ENCODE peak calls at places on chromosomes 7 and 10, in six cellular contexts. One of them, this sample, is unnamed.

GRCh38 chr10:12499587-12499986 is 150.2 kb downstream of the CAMK1D start:
- DNase-seq in naive thymus-derived CD8-positive, alpha-beta T cell: no peak
- DNase-seq in Ammon's horn: peak; percentile 76
- DNase-seq in activated CD4-positive, CD25-positive, alpha-beta regulatory T cell treated with anti-CD3 and anti-CD28 coated beads, Interleukin-2, amount 50 U/mL, for 16 hours: no peak
- DNase-seq in D341Med: no peak
- DNase-seq in osteoblast: no peak
- DNase-seq in this sample: no peak

GRCh38 chr10:80441831-80442230 is 12.3 kb upstream of the TSPAN14 start:
- DNase-seq in naive thymus-derived CD8-positive, alpha-beta T cell: no peak
- DNase-seq in Ammon's horn: no peak
- DNase-seq in activated CD4-positive, CD25-positive, alpha-beta regulatory T cell treated with anti-CD3 and anti-CD28 coated beads, Interleukin-2, amount 50 U/mL, for 16 hours: no peak
- DNase-seq in D341Med: no peak
- DNase-seq in osteoblast: no peak
- DNase-seq in this sample: no peak

GRCh38 chr7:92634924-92635519 is 44.8 kb upstream of the FAM133B start:
- DNase-seq in naive thymus-derived CD8-positive, alpha-beta T cell: no peak
- DNase-seq in Ammon's horn: no peak
- DNase-seq in activated CD4-positive, CD25-positive, alpha-beta regulatory T cell treated with anti-CD3 and anti-CD28 coated beads, Interleukin-2, amount 50 U/mL, for 16 hours: no peak
- DNase-seq in D341Med: peak; percentile 43
- DNase-seq in osteoblast: no peak
- DNase-seq in this sample: peak; percentile 37

GRCh38 chr7:42164946-42165345 is 72.1 kb downstream of the GLI3 start:
- DNase-seq in naive thymus-derived CD8-positive, alpha-beta T cell: no peak
- DNase-seq in Ammon's horn: no peak
- DNase-seq in activated CD4-positive, CD25-positive, alpha-beta regulatory T cell treated with anti-CD3 and anti-CD28 coated beads, Interleukin-2, amount 50 U/mL, for 16 hours: no peak
- DNase-seq in D341Med: no peak
- DNase-seq in osteoblast: no peak
- DNase-seq in this sample: no peak

GRCh38 chr7:963236-964078 is 9.0 kb upstream of the ADAP1 start:
- DNase-seq in naive thymus-derived CD8-positive, alpha-beta T cell: no peak
- DNase-seq in Ammon's horn: no peak
- DNase-seq in activated CD4-positive, CD25-positive, alpha-beta regulatory T cell treated with anti-CD3 and anti-CD28 coated beads, Interleukin-2, amount 50 U/mL, for 16 hours: no peak
- DNase-seq in D341Med: no peak
- DNase-seq in osteoblast: peak; percentile 79
- DNase-seq in this sample: no peak

GRCh38 chr10:91409069-91409868 is 875 bp upstream of the HECTD2 start:
- DNase-seq in naive thymus-derived CD8-positive, alpha-beta T cell: no peak
- DNase-seq in Ammon's horn: peak; percentile 88
- DNase-seq in activated CD4-positive, CD25-positive, alpha-beta regulatory T cell treated with anti-CD3 and anti-CD28 coated beads, Interleukin-2, amount 50 U/mL, for 16 hours: no peak
- DNase-seq in D341Med: peak; percentile 63
- DNase-seq in osteoblast: peak; percentile 97
- DNase-seq in this sample: peak; percentile 91

GRCh38 chr7:44566680-44567079 is 7.0 kb downstream of the DDX56 start:
- DNase-seq in naive thymus-derived CD8-positive, alpha-beta T cell: no peak
- DNase-seq in Ammon's horn: no peak
- DNase-seq in activated CD4-positive, CD25-positive, alpha-beta regulatory T cell treated with anti-CD3 and anti-CD28 coated beads, Interleukin-2, amount 50 U/mL, for 16 hours: no peak
- DNase-seq in D341Med: no peak
- DNase-seq in osteoblast: no peak
- DNase-seq in this sample: no peak

GRCh38 chr10:46282460-46283216 is 4.2 kb upstream of the ANTXRL start:
- DNase-seq in naive thymus-derived CD8-positive, alpha-beta T cell: peak; percentile 57
- DNase-seq in Ammon's horn: peak; percentile 92
- DNase-seq in activated CD4-positive, CD25-positive, alpha-beta regulatory T cell treated with anti-CD3 and anti-CD28 coated beads, Interleukin-2, amount 50 U/mL, for 16 hours: peak; percentile 19
- DNase-seq in D341Med: peak; percentile 72
- DNase-seq in osteoblast: peak; percentile 91
- DNase-seq in this sample: peak; percentile 95

GRCh38 chr7:1651031-1651446 is 19.0 kb upstream of the ELFN1 start:
- DNase-seq in naive thymus-derived CD8-positive, alpha-beta T cell: no peak
- DNase-seq in Ammon's horn: no peak
- DNase-seq in activated CD4-positive, CD25-positive, alpha-beta regulatory T cell treated with anti-CD3 and anti-CD28 coated beads, Interleukin-2, amount 50 U/mL, for 16 hours: no peak
- DNase-seq in D341Med: no peak
- DNase-seq in osteoblast: peak; percentile 78
- DNase-seq in this sample: no peak

GRCh38 chr10:66747451-66747850 is 178.4 kb upstream of the LRRTM3 start:
- DNase-seq in naive thymus-derived CD8-positive, alpha-beta T cell: no peak
- DNase-seq in Ammon's horn: no peak
- DNase-seq in activated CD4-positive, CD25-positive, alpha-beta regulatory T cell treated with anti-CD3 and anti-CD28 coated beads, Interleukin-2, amount 50 U/mL, for 16 hours: no peak
- DNase-seq in D341Med: no peak
- DNase-seq in osteoblast: peak; percentile 6
- DNase-seq in this sample: peak; percentile 78

GRCh38 chr10:14772399-14772798 is 2.3 kb downstream of the FAM107B start:
- DNase-seq in naive thymus-derived CD8-positive, alpha-beta T cell: no peak
- DNase-seq in Ammon's horn: no peak
- DNase-seq in activated CD4-positive, CD25-positive, alpha-beta regulatory T cell treated with anti-CD3 and anti-CD28 coated beads, Interleukin-2, amount 50 U/mL, for 16 hours: no peak
- DNase-seq in D341Med: no peak
- DNase-seq in osteoblast: no peak
- DNase-seq in this sample: no peak

GRCh38 chr7:142463401-142463850 is 205.6 kb upstream of the PRSS58 start:
- DNase-seq in naive thymus-derived CD8-positive, alpha-beta T cell: peak; percentile 43
- DNase-seq in Ammon's horn: no peak
- DNase-seq in activated CD4-positive, CD25-positive, alpha-beta regulatory T cell treated with anti-CD3 and anti-CD28 coated beads, Interleukin-2, amount 50 U/mL, for 16 hours: no peak
- DNase-seq in D341Med: no peak
- DNase-seq in osteoblast: peak; percentile 30
- DNase-seq in this sample: no peak

GRCh38 chr7:6691609-6692106 is 15.1 kb downstream of the ZNF12 start:
- DNase-seq in naive thymus-derived CD8-positive, alpha-beta T cell: no peak
- DNase-seq in Ammon's horn: no peak
- DNase-seq in activated CD4-positive, CD25-positive, alpha-beta regulatory T cell treated with anti-CD3 and anti-CD28 coated beads, Interleukin-2, amount 50 U/mL, for 16 hours: no peak
- DNase-seq in D341Med: no peak
- DNase-seq in osteoblast: no peak
- DNase-seq in this sample: no peak

This sample was measured in GM03348.